ENCODE peak calls at places on chromosome 18, in eight cellular contexts. H is upper lobe of left lung, Q is stomach, P is transverse colon, V is GM12878, B is prostate gland, N is suprapubic skin, O is K562. J is an unnamed sample.

GRCh38 chr18:26635466-26635865 is 87.1 kb upstream of the KCTD1 start:
- DNase-seq in H (no peak), Q (no peak), P (no peak), V (no peak), B (no peak), N (no peak), O (no peak), J (no peak)

GRCh38 chr18:2304378-2305175 is 266.7 kb downstream of the METTL4 start:
- DNase-seq in H (no peak), Q (no peak), P (no peak), V (no peak), B (no peak), N (no peak), O (no peak), J (no peak)

GRCh38 chr18:68843467-68844089 is 45.7 kb downstream of the CCDC102B start:
- DNase-seq in H (no peak), Q (no peak), P (no peak), V (no peak), B (no peak), N (no peak), O (no peak), J (no peak)

GRCh38 chr18:75531212-75531850 is 103.8 kb upstream of the SMIM21 start:
- DNase-seq in H (no peak), Q (no peak), P (no peak), V (no peak), B (no peak), N (no peak), O (no peak), J (no peak)

GRCh38 chr18:49274188-49274714 is 186.2 kb downstream of the DYM start:
- DNase-seq in H (no peak), Q (no peak), P (no peak), V (no peak), B (no peak), N (no peak), O (peak), J (no peak)

GRCh38 chr18:37435150-37435872 is 130.3 kb downstream of the CELF4 start:
- DNase-seq in H (no peak), Q (no peak), P (no peak), V (no peak), B (no peak), N (no peak), O (no peak), J (no peak)

GRCh38 chr18:64271264-64271663 is 122.4 kb upstream of the LINC00305 start:
- DNase-seq in H (no peak), Q (no peak), P (no peak), V (no peak), B (no peak), N (no peak), O (no peak), J (no peak)

GRCh38 chr18:1488957-1489356 is 584.3 kb downstream of the ADCYAP1 start:
- DNase-seq in H (no peak), Q (no peak), P (no peak), V (no peak), B (no peak), N (no peak), O (no peak), J (no peak)

GRCh38 chr18:58496937-58497336 is 132.0 kb downstream of the ALPK2 start:
- DNase-seq in H (no peak), Q (no peak), P (no peak), V (no peak), B (no peak), N (no peak), O (peak), J (no peak)

GRCh38 chr18:39909706-39910105 is 2045.3 kb upstream of the PIK3C3 start:
- DNase-seq in H (no peak), Q (no peak), P (no peak), V (no peak), B (no peak), N (no peak), O (no peak), J (no peak)

DNA sequence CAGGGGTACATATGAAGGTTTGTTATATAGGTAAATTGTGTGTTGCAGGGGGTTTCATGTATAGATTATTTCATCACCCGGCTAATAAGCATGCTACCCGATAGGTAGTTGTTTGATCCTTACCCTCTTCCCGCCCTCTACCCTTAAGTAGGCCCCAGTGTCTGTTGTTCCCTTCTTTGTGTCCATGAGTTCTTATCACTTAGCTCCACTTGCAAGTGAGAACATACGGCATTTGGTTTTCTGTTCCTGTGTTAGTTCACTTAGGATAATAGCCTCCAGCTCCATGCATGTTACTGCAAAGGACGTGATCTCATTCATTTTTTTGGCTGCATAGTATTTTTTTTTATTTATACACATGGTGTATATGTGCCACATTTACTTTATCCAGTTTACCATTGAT is 34.2 kb upstream of the ELAC1 start:
- DNase-seq in H (no peak), Q (no peak), P (no peak), V (no peak), B (no peak), N (no peak), O (peak), J (no peak)
- TF ChIP-seq POLR2AphosphoS5 in H (no peak), Q (no peak), P (no peak), V (no peak), B (no peak), N (no peak), O (no peak), J (no peak)

DNA sequence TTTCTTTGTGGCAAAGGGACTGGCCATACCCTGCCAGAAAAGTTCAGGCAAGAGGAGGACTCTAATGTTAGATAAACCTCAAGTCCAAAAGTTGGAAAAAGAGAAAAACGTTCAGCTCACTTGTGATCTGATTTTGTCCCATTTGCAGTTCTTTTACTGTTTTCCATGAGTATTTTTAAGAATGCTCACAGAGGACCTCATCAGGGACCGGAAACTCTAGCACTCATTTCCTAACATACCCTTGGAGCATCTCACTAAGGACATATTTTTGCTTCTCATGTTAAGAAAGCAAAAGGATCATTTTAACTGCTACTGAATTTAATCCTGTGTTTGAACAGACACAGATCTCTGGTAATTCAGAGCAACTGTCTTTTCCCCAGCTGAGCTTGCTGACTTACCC is 42.5 kb downstream of the COLEC12 start:
- DNase-seq in H (no peak), Q (no peak), P (no peak), V (no peak), B (no peak), N (no peak), O (no peak), J (no peak)
- H3K4me3 ChIP-seq in H (no peak), Q (no peak), P (no peak), V (no peak), B (no peak), N (no peak), O (no peak), J (no peak)

GRCh38 chr18:44802508-44802907 is 121.8 kb downstream of the SETBP1 start:
- DNase-seq in H (no peak), Q (no peak), P (no peak), V (no peak), B (no peak), N (no peak), O (no peak), J (no peak)
- TF ChIP-seq POLR2AphosphoS5 in H (no peak), Q (no peak), P (peak), V (no peak), B (no peak), N (no peak), O (no peak), J (no peak)

GRCh38 chr18:52343138-52343537 is 3.1 kb downstream of the DCC start:
- DNase-seq in H (no peak), Q (no peak), P (no peak), V (no peak), B (no peak), N (no peak), O (no peak), J (no peak)

GRCh38 chr18:52337286-52337685 is 2.7 kb upstream of the DCC start:
- DNase-seq in H (no peak), Q (no peak), P (no peak), V (no peak), B (no peak), N (no peak), O (no peak), J (no peak)

GRCh38 chr18:52340466-52341378 is 725 bp downstream of the DCC start:
- DNase-seq in H (no peak), Q (no peak), P (no peak), V (no peak), B (no peak), N (no peak), O (no peak), J (no peak)

GRCh38 chr18:52341617-52342381 is 1.8 kb downstream of the DCC start:
- DNase-seq in H (no peak), Q (no peak), P (no peak), V (no peak), B (no peak), N (no peak), O (no peak), J (no peak)

GRCh38 chr18:52339891-52340371 is at the start of gene DCC:
- DNase-seq in H (peak), Q (peak), P (peak), V (no peak), B (peak), N (no peak), O (peak), J (no peak)
- H3K4me3 ChIP-seq in H (peak), Q (peak), P (peak), V (no peak), B (no peak), N (peak), O (no peak), J (no peak)

GRCh38 chr18:77065221-77065981 is 67.2 kb downstream of the MBP start:
- DNase-seq in H (peak), Q (peak), P (no peak), V (peak), B (no peak), N (no peak), O (no peak), J (peak)

GRCh38 chr18:77061946-77062517 is 70.6 kb downstream of the MBP start:
- DNase-seq in H (peak), Q (no peak), P (no peak), V (no peak), B (no peak), N (no peak), O (peak), J (peak)

GRCh38 chr18:77063256-77063655 is 69.3 kb downstream of the MBP start:
- DNase-seq in H (peak), Q (peak), P (peak), V (peak), B (no peak), N (no peak), O (no peak), J (peak)

GRCh38 chr18:77061291-77061945 is 71.2 kb downstream of the MBP start:
- DNase-seq in H (no peak), Q (no peak), P (no peak), V (no peak), B (no peak), N (no peak), O (no peak), J (no peak)

DNA sequence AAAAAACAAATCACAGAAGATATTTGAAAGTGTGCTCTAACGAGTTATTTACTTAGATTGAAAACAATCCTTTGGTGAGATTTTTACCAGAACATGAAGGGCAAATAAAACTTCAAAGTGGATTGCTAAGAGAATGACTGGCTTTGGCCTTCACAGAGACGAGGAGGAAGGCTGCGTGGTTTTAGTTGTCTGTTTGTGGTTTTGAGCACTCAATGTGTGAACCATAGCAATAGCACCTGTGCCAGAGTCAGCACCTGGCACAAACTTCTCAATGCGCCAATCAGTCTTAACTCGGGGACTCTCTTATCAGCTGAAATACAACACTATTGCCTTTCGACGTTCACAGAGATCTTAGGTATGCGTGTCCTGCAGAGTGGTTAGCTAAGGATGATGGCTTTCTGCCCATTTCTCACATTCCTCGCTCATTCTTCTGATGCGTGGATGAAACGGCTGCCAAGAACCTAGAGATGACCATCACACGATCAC is 70.0 kb downstream of the MBP start:
- DNase-seq in H (peak), Q (peak), P (no peak), V (peak), B (no peak), N (no peak), O (no peak), J (no peak)
- TF ChIP-seq POLR2AphosphoS5 in H (peak), Q (peak), P (no peak), V (no peak), B (no peak), N (no peak), O (no peak), J (peak)

DNA sequence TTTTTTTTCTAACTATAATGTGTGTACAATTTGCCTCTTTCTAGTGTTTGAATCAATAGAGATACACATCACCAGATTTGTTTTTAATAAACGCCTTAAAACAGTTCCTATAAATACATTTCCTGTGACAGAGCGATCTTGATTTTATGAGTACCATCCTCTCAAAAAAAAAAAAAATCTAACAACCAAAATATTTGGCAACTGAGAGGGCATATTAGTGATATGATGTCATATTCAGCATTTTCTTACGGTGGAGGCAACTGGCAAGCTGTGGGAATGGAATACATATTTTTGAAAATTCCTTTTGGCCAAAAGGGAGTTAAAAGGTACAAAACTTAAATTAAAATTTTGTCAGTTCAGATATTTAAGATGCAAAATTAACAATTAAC is 268.5 kb downstream of the TCF4 start:
- DNase-seq in H (no peak), Q (no peak), P (no peak), V (no peak), B (no peak), N (no peak), O (no peak), J (no peak)
- H3K4me3 ChIP-seq in H (peak), Q (peak), P (peak), V (peak), B (no peak), N (peak), O (no peak), J (peak)

GRCh38 chr18:47979611-47980200 is 49.2 kb upstream of the SMAD2 start:
- DNase-seq in H (no peak), Q (peak), P (no peak), V (no peak), B (peak), N (no peak), O (no peak), J (no peak)
- TF ChIP-seq POLR2AphosphoS5 in H (no peak), Q (no peak), P (no peak), V (no peak), B (no peak), N (no peak), O (no peak), J (no peak)

GRCh38 chr18:9106094-9106493 is 3.6 kb downstream of the NDUFV2 start:
- DNase-seq in H (no peak), Q (no peak), P (no peak), V (no peak), B (no peak), N (no peak), O (no peak), J (no peak)
- H3K4me3 ChIP-seq in H (peak), Q (no peak), P (no peak), V (peak), B (no peak), N (peak), O (peak), J (no peak)

GRCh38 chr18:23986610-23987359 is 27.8 kb upstream of the TTC39C start:
- DNase-seq in H (no peak), Q (no peak), P (no peak), V (no peak), B (no peak), N (no peak), O (no peak), J (no peak)
- TF ChIP-seq POLR2AphosphoS5 in H (no peak), Q (no peak), P (no peak), V (no peak), B (no peak), N (no peak), O (no peak), J (no peak)

GRCh38 chr18:10474309-10474708 is 19.9 kb downstream of the APCDD1 start:
- DNase-seq in H (no peak), Q (no peak), P (no peak), V (no peak), B (no peak), N (no peak), O (no peak), J (no peak)

GRCh38 chr18:10475633-10476388 is 21.4 kb downstream of the APCDD1 start:
- DNase-seq in H (no peak), Q (no peak), P (no peak), V (no peak), B (no peak), N (no peak), O (no peak), J (no peak)

GRCh38 chr18:10477863-10478260 is 23.4 kb downstream of the APCDD1 start:
- DNase-seq in H (no peak), Q (no peak), P (no peak), V (no peak), B (no peak), N (no peak), O (no peak), J (no peak)

GRCh38 chr18:10477121-10477862 is 22.9 kb downstream of the APCDD1 start:
- DNase-seq in H (no peak), Q (no peak), P (no peak), V (no peak), B (no peak), N (no peak), O (no peak), J (no peak)

DNA sequence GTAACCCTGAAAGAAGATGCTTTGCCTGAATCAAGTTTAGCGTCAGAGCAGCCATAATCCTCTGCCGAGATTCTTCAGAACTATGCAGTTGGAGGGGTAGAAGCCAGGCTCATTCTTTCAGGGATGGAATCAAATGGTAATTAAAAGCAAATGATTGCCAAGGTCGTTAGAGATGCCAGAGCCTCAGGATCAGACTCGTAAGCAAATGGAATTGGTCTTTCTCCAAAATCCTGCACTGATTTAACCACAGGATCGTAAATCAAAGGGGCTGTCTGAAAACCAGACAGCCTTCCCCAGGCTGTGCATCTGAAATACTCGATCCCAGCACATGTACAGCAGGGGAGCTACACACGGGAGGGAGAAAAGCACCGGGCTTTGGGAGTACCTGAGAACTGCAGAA is 22.0 kb downstream of the APCDD1 start:
- DNase-seq in H (no peak), Q (no peak), P (no peak), V (no peak), B (peak), N (no peak), O (no peak), J (no peak)
- H3K4me3 ChIP-seq in H (no peak), Q (no peak), P (no peak), V (no peak), B (no peak), N (no peak), O (no peak), J (no peak)

J was measured in spleen.